ENCODE peak calls at places on chromosome 6, in ten cellular contexts. K is adrenal gland; H is HFFc6; G is CD8-positive, alpha-beta T cell; L is lower lobe of right lung; S is lower leg skin; V is prostate gland; Z is thoracic aorta; A is progenitor cell of endocrine pancreas; U is endothelial cell of umbilical vein. P is an unnamed sample.

GRCh38 chr6:37913210-37913609 is 93.7 kb downstream of the ZFAND3 start:
- DNase-seq in K (no peak), H (peak; percentile 8), G (no peak), L (no peak), S (no peak), V (no peak), Z (no peak), A (no peak), U (no peak), P (no peak)

GRCh38 chr6:42078391-42078790 is 28.1 kb downstream of the TAF8 start:
- DNase-seq in K (no peak), H (no peak), G (no peak), L (no peak), S (peak; percentile 68), V (no peak), Z (no peak), A (no peak), U (no peak), P (no peak)

GRCh38 chr6:57040011-57040410 is 6.5 kb upstream of the KIAA1586 start:
- DNase-seq in K (no peak), H (no peak), G (no peak), L (no peak), S (no peak), V (no peak), Z (no peak), A (no peak), U (no peak), P (no peak)

GRCh38 chr6:10395946-10396577 is 18.8 kb downstream of the TFAP2A start:
- DNase-seq in K (no peak), H (no peak), G (no peak), L (no peak), S (no peak), V (no peak), Z (no peak), A (no peak), U (no peak), P (no peak)

GRCh38 chr6:31615748-31616147 is 714 bp downstream of the AIF1 start:
- DNase-seq in K (no peak), H (no peak), G (peak; percentile 33), L (no peak), S (no peak), V (no peak), Z (no peak), A (no peak), U (no peak), P (no peak)

GRCh38 chr6:170545405-170545804 is 7.7 kb downstream of the PSMB1 start:
- DNase-seq in K (no peak), H (no peak), G (no peak), L (no peak), S (no peak), V (no peak), Z (no peak), A (no peak), U (no peak), P (no peak)

GRCh38 chr6:117555262-117555849 is 47.0 kb downstream of the GOPC start:
- DNase-seq in K (no peak), H (no peak), G (no peak), L (no peak), S (no peak), V (no peak), Z (no peak), A (no peak), U (no peak), P (no peak)

GRCh38 chr6:32188381-32189081 is 1.5 kb downstream of the PBX2 start:
- DNase-seq in K (no peak), H (peak; percentile 14), G (no peak), L (no peak), S (no peak), V (no peak), Z (no peak), A (no peak), U (peak; percentile 29), P (no peak)

GRCh38 chr6:14703586-14703985 is 542.3 kb upstream of the JARID2 start:
- DNase-seq in K (no peak), H (no peak), G (no peak), L (no peak), S (no peak), V (no peak), Z (no peak), A (no peak), U (no peak), P (no peak)

GRCh38 chr6:114000066-114000465 is 29.1 kb upstream of the HDAC2 start:
- DNase-seq in K (no peak), H (peak; percentile 29), G (no peak), L (no peak), S (no peak), V (no peak), Z (no peak), A (no peak), U (no peak), P (no peak)

GRCh38 chr6:125688138-125688537 is 61.3 kb upstream of the HEY2 start:
- DNase-seq in K (no peak), H (no peak), G (no peak), L (no peak), S (no peak), V (no peak), Z (no peak), A (no peak), U (no peak), P (no peak)

GRCh38 chr6:29531668-29532067 is 27.9 kb downstream of the UBD start:
- DNase-seq in K (no peak), H (no peak), G (no peak), L (no peak), S (no peak), V (no peak), Z (no peak), A (no peak), U (no peak), P (no peak)

GRCh38 chr6:133099573-133099972 is 141.6 kb upstream of the EYA4 start:
- DNase-seq in K (no peak), H (peak; percentile 10), G (no peak), L (no peak), S (no peak), V (no peak), Z (no peak), A (no peak), U (peak; percentile 31), P (no peak)

GRCh38 chr6:43428112-43428570 is 800 bp downstream of the ABCC10 start:
- DNase-seq in K (no peak), H (no peak), G (no peak), L (no peak), S (no peak), V (no peak), Z (no peak), A (no peak), U (no peak), P (no peak)

GRCh38 chr6:8930009-8930408 is 494.7 kb upstream of the SLC35B3 start:
- DNase-seq in K (no peak), H (no peak), G (no peak), L (no peak), S (no peak), V (no peak), Z (no peak), A (no peak), U (no peak), P (no peak)

DNA sequence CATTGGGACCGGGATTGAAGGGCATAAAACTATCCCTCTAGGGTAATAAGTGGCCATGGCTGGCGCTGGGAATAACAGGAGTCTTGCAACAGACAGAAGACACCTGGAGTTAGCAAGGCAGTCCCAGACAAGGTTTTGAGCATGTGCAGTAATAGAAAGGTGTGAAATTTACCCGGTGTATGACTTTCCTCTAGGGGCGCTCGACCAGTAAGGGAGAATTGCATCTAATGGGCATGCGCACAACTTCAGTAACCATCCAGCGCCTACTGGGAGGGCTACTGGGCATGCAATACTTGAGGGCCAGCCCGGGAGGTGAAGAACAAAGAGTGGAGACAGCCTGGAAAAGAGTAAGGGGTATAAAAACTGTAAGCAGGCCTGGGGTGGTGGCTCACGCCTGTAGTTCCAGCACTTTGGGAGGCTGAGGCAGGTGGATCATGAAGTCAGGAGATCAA is 32.7 kb downstream of the SERPINB6 start:
- DNase-seq in K (peak; percentile 16), H (no peak), G (no peak), L (no peak), S (peak; percentile 10), V (no peak), Z (no peak), A (no peak), U (no peak), P (peak; percentile 36)
- TF ChIP-seq CTCF in K (no peak), H (peak; percentile 29), G (no peak), L (no peak), S (no peak), V (no peak), Z (no peak), A (no peak), U (no peak), P (no peak)

GRCh38 chr6:119349341-119350201 is at the start of gene MAN1A1:
- DNase-seq in K (peak; percentile 89), H (peak; percentile 7), G (peak; percentile 84), L (peak; percentile 90), S (peak; percentile 98), V (peak; percentile 87), Z (peak; percentile 27), A (peak; percentile 84), U (peak; percentile 91), P (peak; percentile 91)
- TF ChIP-seq CTCF in K (no peak), H (no peak), G (no peak), L (no peak), S (no peak), V (no peak), Z (no peak), A (no peak), U (no peak), P (no peak)

GRCh38 chr6:89692256-89692655 is 53.7 kb upstream of the LYRM2 start:
- DNase-seq in K (no peak), H (no peak), G (no peak), L (no peak), S (no peak), V (no peak), Z (no peak), A (no peak), U (no peak), P (no peak)

GRCh38 chr6:89689732-89690131 is 51.2 kb upstream of the LYRM2 start:
- DNase-seq in K (no peak), H (no peak), G (no peak), L (no peak), S (no peak), V (no peak), Z (no peak), A (no peak), U (peak; percentile 42), P (no peak)

GRCh38 chr6:89693207-89693606 is 54.7 kb upstream of the LYRM2 start:
- DNase-seq in K (no peak), H (no peak), G (no peak), L (no peak), S (no peak), V (no peak), Z (no peak), A (no peak), U (no peak), P (no peak)

GRCh38 chr6:89690944-89691324 is 52.4 kb upstream of the LYRM2 start:
- DNase-seq in K (no peak), H (no peak), G (no peak), L (no peak), S (no peak), V (no peak), Z (no peak), A (no peak), U (no peak), P (no peak)

GRCh38 chr6:89688328-89688727 is 49.8 kb upstream of the LYRM2 start:
- DNase-seq in K (no peak), H (no peak), G (no peak), L (no peak), S (no peak), V (no peak), Z (no peak), A (no peak), U (no peak), P (no peak)
- TF ChIP-seq CTCF in K (no peak), H (no peak), G (no peak), L (no peak), S (no peak), V (no peak), Z (no peak), A (no peak), U (no peak), P (no peak)

GRCh38 chr6:111256646-111257045 is 169.3 kb downstream of the SLC16A10 start:
- DNase-seq in K (no peak), H (no peak), G (no peak), L (no peak), S (no peak), V (no peak), Z (no peak), A (no peak), U (no peak), P (no peak)
- TF ChIP-seq CTCF in K (no peak), H (peak; percentile 58), G (no peak), L (no peak), S (no peak), V (no peak), Z (no peak), A (peak; percentile 34), U (no peak), P (peak; percentile 20)